ENCODE peak calls at places on chromosomes 2 and 18, in eight cellular contexts. Y, S, E, Q, J, M, A and R are unnamed samples.

GRCh38 chr2:177106212-177106611 is 106.4 kb upstream of the HNRNPA3 start:
- DNase-seq in Y (peak; percentile 2), S (no peak), E (no peak), Q (peak; percentile 50), J (no peak), M (no peak), A (no peak), R (no peak)

GRCh38 chr18:41674466-41674865 is 280.6 kb upstream of the PIK3C3 start:
- DNase-seq in Y (no peak), S (no peak), E (no peak), Q (no peak), J (no peak), M (no peak), A (no peak), R (no peak)

GRCh38 chr2:192128655-192129054 is 66.1 kb downstream of the TMEFF2 start:
- DNase-seq in Y (peak; percentile 32), S (no peak), E (no peak), Q (no peak), J (no peak), M (peak; percentile 12), A (no peak), R (no peak)

GRCh38 chr2:12416600-12416999 is 300.1 kb upstream of the TRIB2 start:
- DNase-seq in Y (peak; percentile 82), S (peak; percentile 40), E (no peak), Q (peak; percentile 58), J (no peak), M (no peak), A (no peak), R (peak; percentile 33)

GRCh38 chr2:55555977-55556376 is 36.5 kb downstream of the CFAP36 start:
- DNase-seq in Y (peak; percentile 43), S (no peak), E (no peak), Q (no peak), J (no peak), M (no peak), A (no peak), R (peak; percentile 2)

GRCh38 chr2:147774805-147775204 is 70.0 kb upstream of the ACVR2A start:
- DNase-seq in Y (no peak), S (no peak), E (no peak), Q (no peak), J (no peak), M (no peak), A (no peak), R (no peak)

GRCh38 chr2:54402350-54402749 is 53.8 kb upstream of the SPTBN1 start:
- DNase-seq in Y (peak; percentile 80), S (no peak), E (no peak), Q (peak; percentile 38), J (peak; percentile 26), M (no peak), A (no peak), R (peak; percentile 5)

GRCh38 chr18:29644276-29644675 is 1398.3 kb downstream of the DSC3 start:
- DNase-seq in Y (no peak), S (no peak), E (no peak), Q (no peak), J (no peak), M (no peak), A (no peak), R (peak; percentile 23)

GRCh38 chr18:22346968-22347611 is 70.6 kb downstream of the CTAGE1 start:
- DNase-seq in Y (peak; percentile 45), S (no peak), E (no peak), Q (no peak), J (no peak), M (no peak), A (no peak), R (no peak)

GRCh38 chr2:226137201-226137811 is 662.3 kb downstream of the IRS1 start:
- DNase-seq in Y (no peak), S (no peak), E (no peak), Q (no peak), J (peak; percentile 24), M (no peak), A (no peak), R (no peak)